ENCODE peak calls at places on chromosomes 12 and 14, in six cellular contexts. One of them, this sample, is unnamed.

GRCh38 chr12:74066476-74066875 is 471.2 kb upstream of the ATXN7L3B start:
- DNase-seq in BJ: no peak
- DNase-seq in Kasumi-1: no peak
- DNase-seq in adrenal gland: no peak
- DNase-seq in SHP77: peak
- DNase-seq in stimulated activated effector memory CD8-positive, alpha-beta T cell treated with anti-CD3 and anti-CD28 coated beads, Interleukin-12 subunit alpha, Interleukin-12 subunit beta, amount 100 ng/mL, for 72 hours: no peak
- DNase-seq in this sample: no peak

GRCh38 chr12:20486233-20486632 is 117.9 kb downstream of the PDE3A start:
- DNase-seq in BJ: no peak
- DNase-seq in Kasumi-1: no peak
- DNase-seq in adrenal gland: no peak
- DNase-seq in SHP77: no peak
- DNase-seq in stimulated activated effector memory CD8-positive, alpha-beta T cell treated with anti-CD3 and anti-CD28 coated beads, Interleukin-12 subunit alpha, Interleukin-12 subunit beta, amount 100 ng/mL, for 72 hours: no peak
- DNase-seq in this sample: no peak

GRCh38 chr12:112850343-112850742 is 56.4 kb upstream of the OAS1 start:
- DNase-seq in BJ: no peak
- DNase-seq in Kasumi-1: no peak
- DNase-seq in adrenal gland: no peak
- DNase-seq in SHP77: no peak
- DNase-seq in stimulated activated effector memory CD8-positive, alpha-beta T cell treated with anti-CD3 and anti-CD28 coated beads, Interleukin-12 subunit alpha, Interleukin-12 subunit beta, amount 100 ng/mL, for 72 hours: no peak
- DNase-seq in this sample: no peak

GRCh38 chr12:111268738-111269572 is 99.9 kb downstream of the PHETA1 start:
- DNase-seq in BJ: no peak
- DNase-seq in Kasumi-1: peak
- DNase-seq in adrenal gland: no peak
- DNase-seq in SHP77: no peak
- DNase-seq in stimulated activated effector memory CD8-positive, alpha-beta T cell treated with anti-CD3 and anti-CD28 coated beads, Interleukin-12 subunit alpha, Interleukin-12 subunit beta, amount 100 ng/mL, for 72 hours: peak
- DNase-seq in this sample: no peak

GRCh38 chr12:1811281-1811947 is 9.0 kb upstream of the LRTM2 start:
- DNase-seq in BJ: no peak
- DNase-seq in Kasumi-1: peak
- DNase-seq in adrenal gland: no peak
- DNase-seq in SHP77: no peak
- DNase-seq in stimulated activated effector memory CD8-positive, alpha-beta T cell treated with anti-CD3 and anti-CD28 coated beads, Interleukin-12 subunit alpha, Interleukin-12 subunit beta, amount 100 ng/mL, for 72 hours: no peak
- DNase-seq in this sample: no peak

GRCh38 chr12:590206-590750 is 73.0 kb downstream of the NINJ2 start:
- DNase-seq in BJ: no peak
- DNase-seq in Kasumi-1: no peak
- DNase-seq in adrenal gland: no peak
- DNase-seq in SHP77: no peak
- DNase-seq in stimulated activated effector memory CD8-positive, alpha-beta T cell treated with anti-CD3 and anti-CD28 coated beads, Interleukin-12 subunit alpha, Interleukin-12 subunit beta, amount 100 ng/mL, for 72 hours: no peak
- DNase-seq in this sample: peak

GRCh38 chr12:86741531-86741930 is 485.3 kb upstream of the MGAT4C start:
- DNase-seq in BJ: no peak
- DNase-seq in Kasumi-1: no peak
- DNase-seq in adrenal gland: no peak
- DNase-seq in SHP77: no peak
- DNase-seq in stimulated activated effector memory CD8-positive, alpha-beta T cell treated with anti-CD3 and anti-CD28 coated beads, Interleukin-12 subunit alpha, Interleukin-12 subunit beta, amount 100 ng/mL, for 72 hours: no peak
- DNase-seq in this sample: no peak

GRCh38 chr14:59852350-59852749 is 18.2 kb downstream of the RTN1 start:
- DNase-seq in BJ: no peak
- DNase-seq in Kasumi-1: no peak
- DNase-seq in adrenal gland: no peak
- DNase-seq in SHP77: no peak
- DNase-seq in stimulated activated effector memory CD8-positive, alpha-beta T cell treated with anti-CD3 and anti-CD28 coated beads, Interleukin-12 subunit alpha, Interleukin-12 subunit beta, amount 100 ng/mL, for 72 hours: no peak
- DNase-seq in this sample: no peak

GRCh38 chr12:52238206-52238840 is 5.3 kb downstream of the KRT7 start:
- DNase-seq in BJ: no peak
- DNase-seq in Kasumi-1: no peak
- DNase-seq in adrenal gland: no peak
- DNase-seq in SHP77: no peak
- DNase-seq in stimulated activated effector memory CD8-positive, alpha-beta T cell treated with anti-CD3 and anti-CD28 coated beads, Interleukin-12 subunit alpha, Interleukin-12 subunit beta, amount 100 ng/mL, for 72 hours: no peak
- DNase-seq in this sample: no peak

GRCh38 chr14:58978336-58978735 is 210.1 kb upstream of the DAAM1 start:
- DNase-seq in BJ: peak
- DNase-seq in Kasumi-1: no peak
- DNase-seq in adrenal gland: no peak
- DNase-seq in SHP77: no peak
- DNase-seq in stimulated activated effector memory CD8-positive, alpha-beta T cell treated with anti-CD3 and anti-CD28 coated beads, Interleukin-12 subunit alpha, Interleukin-12 subunit beta, amount 100 ng/mL, for 72 hours: no peak
- DNase-seq in this sample: no peak

GRCh38 chr14:79044894-79045624 is 874.9 kb downstream of the NRXN3 start:
- DNase-seq in BJ: peak
- DNase-seq in Kasumi-1: no peak
- DNase-seq in adrenal gland: no peak
- DNase-seq in SHP77: no peak
- DNase-seq in stimulated activated effector memory CD8-positive, alpha-beta T cell treated with anti-CD3 and anti-CD28 coated beads, Interleukin-12 subunit alpha, Interleukin-12 subunit beta, amount 100 ng/mL, for 72 hours: no peak
- DNase-seq in this sample: no peak

GRCh38 chr12:19683178-19683927 is 244.1 kb downstream of the AEBP2 start:
- DNase-seq in BJ: no peak
- DNase-seq in Kasumi-1: no peak
- DNase-seq in adrenal gland: no peak
- DNase-seq in SHP77: no peak
- DNase-seq in stimulated activated effector memory CD8-positive, alpha-beta T cell treated with anti-CD3 and anti-CD28 coated beads, Interleukin-12 subunit alpha, Interleukin-12 subunit beta, amount 100 ng/mL, for 72 hours: no peak
- DNase-seq in this sample: no peak

GRCh38 chr12:96208346-96208745 is 14.2 kb downstream of the ELK3 start:
- DNase-seq in BJ: no peak
- DNase-seq in Kasumi-1: no peak
- DNase-seq in adrenal gland: no peak
- DNase-seq in SHP77: no peak
- DNase-seq in stimulated activated effector memory CD8-positive, alpha-beta T cell treated with anti-CD3 and anti-CD28 coated beads, Interleukin-12 subunit alpha, Interleukin-12 subunit beta, amount 100 ng/mL, for 72 hours: no peak
- DNase-seq in this sample: no peak

GRCh38 chr14:31943217-31943616 is 133.9 kb upstream of the ARHGAP5 start:
- DNase-seq in BJ: no peak
- DNase-seq in Kasumi-1: no peak
- DNase-seq in adrenal gland: no peak
- DNase-seq in SHP77: no peak
- DNase-seq in stimulated activated effector memory CD8-positive, alpha-beta T cell treated with anti-CD3 and anti-CD28 coated beads, Interleukin-12 subunit alpha, Interleukin-12 subunit beta, amount 100 ng/mL, for 72 hours: no peak
- DNase-seq in this sample: no peak

GRCh38 chr14:63764103-63764502 is 36.2 kb upstream of the SGPP1 start:
- DNase-seq in BJ: no peak
- DNase-seq in Kasumi-1: no peak
- DNase-seq in adrenal gland: no peak
- DNase-seq in SHP77: no peak
- DNase-seq in stimulated activated effector memory CD8-positive, alpha-beta T cell treated with anti-CD3 and anti-CD28 coated beads, Interleukin-12 subunit alpha, Interleukin-12 subunit beta, amount 100 ng/mL, for 72 hours: no peak
- DNase-seq in this sample: no peak

GRCh38 chr12:103742349-103742784 is 98.7 kb downstream of the NT5DC3 start:
- DNase-seq in BJ: peak
- DNase-seq in Kasumi-1: no peak
- DNase-seq in adrenal gland: peak
- DNase-seq in SHP77: peak
- DNase-seq in stimulated activated effector memory CD8-positive, alpha-beta T cell treated with anti-CD3 and anti-CD28 coated beads, Interleukin-12 subunit alpha, Interleukin-12 subunit beta, amount 100 ng/mL, for 72 hours: no peak
- DNase-seq in this sample: no peak

GRCh38 chr12:2804390-2805145 is 7.9 kb upstream of the ITFG2 start:
- DNase-seq in BJ: no peak
- DNase-seq in Kasumi-1: no peak
- DNase-seq in adrenal gland: peak
- DNase-seq in SHP77: no peak
- DNase-seq in stimulated activated effector memory CD8-positive, alpha-beta T cell treated with anti-CD3 and anti-CD28 coated beads, Interleukin-12 subunit alpha, Interleukin-12 subunit beta, amount 100 ng/mL, for 72 hours: no peak
- DNase-seq in this sample: peak

GRCh38 chr12:109871678-109872314 is 8.5 kb downstream of the GLTP start:
- DNase-seq in BJ: no peak
- DNase-seq in Kasumi-1: no peak
- DNase-seq in adrenal gland: no peak
- DNase-seq in SHP77: no peak
- DNase-seq in stimulated activated effector memory CD8-positive, alpha-beta T cell treated with anti-CD3 and anti-CD28 coated beads, Interleukin-12 subunit alpha, Interleukin-12 subunit beta, amount 100 ng/mL, for 72 hours: no peak
- DNase-seq in this sample: no peak

GRCh38 chr12:13203028-13203922 is 6.7 kb downstream of the EMP1 start:
- DNase-seq in BJ: no peak
- DNase-seq in Kasumi-1: no peak
- DNase-seq in adrenal gland: peak
- DNase-seq in SHP77: no peak
- DNase-seq in stimulated activated effector memory CD8-positive, alpha-beta T cell treated with anti-CD3 and anti-CD28 coated beads, Interleukin-12 subunit alpha, Interleukin-12 subunit beta, amount 100 ng/mL, for 72 hours: no peak
- DNase-seq in this sample: peak

GRCh38 chr12:115998789-115999478 is 278.6 kb downstream of the MED13L start:
- DNase-seq in BJ: no peak
- DNase-seq in Kasumi-1: no peak
- DNase-seq in adrenal gland: no peak
- DNase-seq in SHP77: no peak
- DNase-seq in stimulated activated effector memory CD8-positive, alpha-beta T cell treated with anti-CD3 and anti-CD28 coated beads, Interleukin-12 subunit alpha, Interleukin-12 subunit beta, amount 100 ng/mL, for 72 hours: no peak
- DNase-seq in this sample: no peak

GRCh38 chr14:70045715-70046535 is 142.8 kb downstream of the SLC8A3 start:
- DNase-seq in BJ: no peak
- DNase-seq in Kasumi-1: peak
- DNase-seq in adrenal gland: peak
- DNase-seq in SHP77: peak
- DNase-seq in stimulated activated effector memory CD8-positive, alpha-beta T cell treated with anti-CD3 and anti-CD28 coated beads, Interleukin-12 subunit alpha, Interleukin-12 subunit beta, amount 100 ng/mL, for 72 hours: no peak
- DNase-seq in this sample: peak

GRCh38 chr12:71594214-71594948 is 69.3 kb downstream of the ZFC3H1 start:
- DNase-seq in BJ: no peak
- DNase-seq in Kasumi-1: no peak
- DNase-seq in adrenal gland: no peak
- DNase-seq in SHP77: peak
- DNase-seq in stimulated activated effector memory CD8-positive, alpha-beta T cell treated with anti-CD3 and anti-CD28 coated beads, Interleukin-12 subunit alpha, Interleukin-12 subunit beta, amount 100 ng/mL, for 72 hours: no peak
- DNase-seq in this sample: no peak

GRCh38 chr12:6367065-6367968 is 8.0 kb downstream of the SCNN1A start:
- DNase-seq in BJ: no peak
- DNase-seq in Kasumi-1: peak
- DNase-seq in adrenal gland: peak
- DNase-seq in SHP77: peak
- DNase-seq in stimulated activated effector memory CD8-positive, alpha-beta T cell treated with anti-CD3 and anti-CD28 coated beads, Interleukin-12 subunit alpha, Interleukin-12 subunit beta, amount 100 ng/mL, for 72 hours: no peak
- DNase-seq in this sample: peak

GRCh38 chr12:11795910-11796459 is 146.5 kb downstream of the ETV6 start:
- DNase-seq in BJ: no peak
- DNase-seq in Kasumi-1: no peak
- DNase-seq in adrenal gland: peak
- DNase-seq in SHP77: peak
- DNase-seq in stimulated activated effector memory CD8-positive, alpha-beta T cell treated with anti-CD3 and anti-CD28 coated beads, Interleukin-12 subunit alpha, Interleukin-12 subunit beta, amount 100 ng/mL, for 72 hours: no peak
- DNase-seq in this sample: no peak

GRCh38 chr14:76564471-76565119 is 188.7 kb downstream of the ESRRB start:
- DNase-seq in BJ: no peak
- DNase-seq in Kasumi-1: peak
- DNase-seq in adrenal gland: no peak
- DNase-seq in SHP77: no peak
- DNase-seq in stimulated activated effector memory CD8-positive, alpha-beta T cell treated with anti-CD3 and anti-CD28 coated beads, Interleukin-12 subunit alpha, Interleukin-12 subunit beta, amount 100 ng/mL, for 72 hours: no peak
- DNase-seq in this sample: no peak

GRCh38 chr12:22173154-22173553 is 127.1 kb downstream of the CMAS start:
- DNase-seq in BJ: no peak
- DNase-seq in Kasumi-1: peak
- DNase-seq in adrenal gland: no peak
- DNase-seq in SHP77: no peak
- DNase-seq in stimulated activated effector memory CD8-positive, alpha-beta T cell treated with anti-CD3 and anti-CD28 coated beads, Interleukin-12 subunit alpha, Interleukin-12 subunit beta, amount 100 ng/mL, for 72 hours: no peak
- DNase-seq in this sample: no peak

GRCh38 chr12:39124768-39125167 is 219.4 kb upstream of the CPNE8 start:
- DNase-seq in BJ: no peak
- DNase-seq in Kasumi-1: no peak
- DNase-seq in adrenal gland: no peak
- DNase-seq in SHP77: no peak
- DNase-seq in stimulated activated effector memory CD8-positive, alpha-beta T cell treated with anti-CD3 and anti-CD28 coated beads, Interleukin-12 subunit alpha, Interleukin-12 subunit beta, amount 100 ng/mL, for 72 hours: no peak
- DNase-seq in this sample: no peak

GRCh38 chr12:128817115-128818015 is 6.4 kb downstream of the SLC15A4 start:
- DNase-seq in BJ: no peak
- DNase-seq in Kasumi-1: no peak
- DNase-seq in adrenal gland: peak
- DNase-seq in SHP77: peak
- DNase-seq in stimulated activated effector memory CD8-positive, alpha-beta T cell treated with anti-CD3 and anti-CD28 coated beads, Interleukin-12 subunit alpha, Interleukin-12 subunit beta, amount 100 ng/mL, for 72 hours: peak
- DNase-seq in this sample: peak

GRCh38 chr14:25231006-25231405 is 181.1 kb upstream of the STXBP6 start:
- DNase-seq in BJ: no peak
- DNase-seq in Kasumi-1: no peak
- DNase-seq in adrenal gland: no peak
- DNase-seq in SHP77: peak
- DNase-seq in stimulated activated effector memory CD8-positive, alpha-beta T cell treated with anti-CD3 and anti-CD28 coated beads, Interleukin-12 subunit alpha, Interleukin-12 subunit beta, amount 100 ng/mL, for 72 hours: no peak
- DNase-seq in this sample: no peak

GRCh38 chr12:46244273-46244672 is 24.6 kb downstream of the SLC38A1 start:
- DNase-seq in BJ: no peak
- DNase-seq in Kasumi-1: no peak
- DNase-seq in adrenal gland: no peak
- DNase-seq in SHP77: no peak
- DNase-seq in stimulated activated effector memory CD8-positive, alpha-beta T cell treated with anti-CD3 and anti-CD28 coated beads, Interleukin-12 subunit alpha, Interleukin-12 subunit beta, amount 100 ng/mL, for 72 hours: no peak
- DNase-seq in this sample: no peak

GRCh38 chr12:120775862-120776552 is 50.4 kb downstream of the ACADS start:
- DNase-seq in BJ: no peak
- DNase-seq in Kasumi-1: peak
- DNase-seq in adrenal gland: no peak
- DNase-seq in SHP77: no peak
- DNase-seq in stimulated activated effector memory CD8-positive, alpha-beta T cell treated with anti-CD3 and anti-CD28 coated beads, Interleukin-12 subunit alpha, Interleukin-12 subunit beta, amount 100 ng/mL, for 72 hours: no peak
- DNase-seq in this sample: no peak

GRCh38 chr12:5201554-5202243 is 158.0 kb downstream of the KCNA5 start:
- DNase-seq in BJ: no peak
- DNase-seq in Kasumi-1: no peak
- DNase-seq in adrenal gland: peak
- DNase-seq in SHP77: no peak
- DNase-seq in stimulated activated effector memory CD8-positive, alpha-beta T cell treated with anti-CD3 and anti-CD28 coated beads, Interleukin-12 subunit alpha, Interleukin-12 subunit beta, amount 100 ng/mL, for 72 hours: no peak
- DNase-seq in this sample: no peak

GRCh38 chr14:68806526-68807147 is 13.8 kb upstream of the ZFP36L1 start:
- DNase-seq in BJ: no peak
- DNase-seq in Kasumi-1: peak
- DNase-seq in adrenal gland: no peak
- DNase-seq in SHP77: no peak
- DNase-seq in stimulated activated effector memory CD8-positive, alpha-beta T cell treated with anti-CD3 and anti-CD28 coated beads, Interleukin-12 subunit alpha, Interleukin-12 subunit beta, amount 100 ng/mL, for 72 hours: no peak
- DNase-seq in this sample: no peak

GRCh38 chr14:24943024-24943423 is 106.9 kb downstream of the STXBP6 start:
- DNase-seq in BJ: no peak
- DNase-seq in Kasumi-1: no peak
- DNase-seq in adrenal gland: no peak
- DNase-seq in SHP77: no peak
- DNase-seq in stimulated activated effector memory CD8-positive, alpha-beta T cell treated with anti-CD3 and anti-CD28 coated beads, Interleukin-12 subunit alpha, Interleukin-12 subunit beta, amount 100 ng/mL, for 72 hours: no peak
- DNase-seq in this sample: no peak

GRCh38 chr14:94126800-94127199 is 2.6 kb downstream of the IFI27L2 start:
- DNase-seq in BJ: no peak
- DNase-seq in Kasumi-1: no peak
- DNase-seq in adrenal gland: no peak
- DNase-seq in SHP77: no peak
- DNase-seq in stimulated activated effector memory CD8-positive, alpha-beta T cell treated with anti-CD3 and anti-CD28 coated beads, Interleukin-12 subunit alpha, Interleukin-12 subunit beta, amount 100 ng/mL, for 72 hours: no peak
- DNase-seq in this sample: no peak

GRCh38 chr14:71467419-71467818 is 464.8 kb upstream of the RGS6 start:
- DNase-seq in BJ: peak
- DNase-seq in Kasumi-1: no peak
- DNase-seq in adrenal gland: no peak
- DNase-seq in SHP77: no peak
- DNase-seq in stimulated activated effector memory CD8-positive, alpha-beta T cell treated with anti-CD3 and anti-CD28 coated beads, Interleukin-12 subunit alpha, Interleukin-12 subunit beta, amount 100 ng/mL, for 72 hours: no peak
- DNase-seq in this sample: no peak

GRCh38 chr12:112980491-112981158 is 2.3 kb downstream of the OAS2 start:
- DNase-seq in BJ: no peak
- DNase-seq in Kasumi-1: no peak
- DNase-seq in adrenal gland: no peak
- DNase-seq in SHP77: no peak
- DNase-seq in stimulated activated effector memory CD8-positive, alpha-beta T cell treated with anti-CD3 and anti-CD28 coated beads, Interleukin-12 subunit alpha, Interleukin-12 subunit beta, amount 100 ng/mL, for 72 hours: no peak
- DNase-seq in this sample: no peak

GRCh38 chr12:65941388-65941787 is 117.1 kb downstream of the HMGA2 start:
- DNase-seq in BJ: peak
- DNase-seq in Kasumi-1: no peak
- DNase-seq in adrenal gland: no peak
- DNase-seq in SHP77: no peak
- DNase-seq in stimulated activated effector memory CD8-positive, alpha-beta T cell treated with anti-CD3 and anti-CD28 coated beads, Interleukin-12 subunit alpha, Interleukin-12 subunit beta, amount 100 ng/mL, for 72 hours: no peak
- DNase-seq in this sample: no peak

GRCh38 chr12:12784911-12785814 is at the start of gene APOLD1:
- DNase-seq in BJ: no peak
- DNase-seq in Kasumi-1: no peak
- DNase-seq in adrenal gland: peak
- DNase-seq in SHP77: no peak
- DNase-seq in stimulated activated effector memory CD8-positive, alpha-beta T cell treated with anti-CD3 and anti-CD28 coated beads, Interleukin-12 subunit alpha, Interleukin-12 subunit beta, amount 100 ng/mL, for 72 hours: no peak
- DNase-seq in this sample: no peak

This sample was measured in aorta.